ENCODE peak calls at places on chromosomes 1 and 21, in five cellular contexts. C is left ventricle myocardium inferior, U is right atrium auricular region, E is mucosa of descending colon, K is A673. I is an unnamed sample.

GRCh38 chr1:222095606-222096475 is 354.0 kb upstream of the DUSP10 start:
- DNase-seq in K (peak; percentile 52), E (no peak), U (no peak), C (peak; percentile 23), I (peak; percentile 48)

GRCh38 chr1:212238552-212238951 is 46.7 kb upstream of the PPP2R5A start:
- DNase-seq in K (no peak), U (no peak), C (no peak), E (peak; percentile 59), I (no peak)

GRCh38 chr1:46520063-46520911 is 30.7 kb downstream of the DMBX1 start:
- DNase-seq in C (no peak), U (peak; percentile 61), K (peak; percentile 80), E (no peak), I (no peak)

GRCh38 chr1:108712605-108713150 is at the start of gene FNDC7:
- DNase-seq in U (no peak), K (no peak), E (no peak), C (no peak), I (no peak)

GRCh38 chr1:95742591-95743089 is 508.6 kb downstream of the RWDD3 start:
- DNase-seq in K (peak; percentile 10), C (peak; percentile 21), U (no peak), E (no peak), I (no peak)

GRCh38 chr1:85991261-85991660 is 165.3 kb downstream of the COL24A1 start:
- DNase-seq in E (no peak), K (no peak), U (no peak), C (no peak), I (no peak)

GRCh38 chr1:210935905-210936304 is 198.0 kb downstream of the KCNH1 start:
- DNase-seq in C (no peak), K (no peak), U (no peak), E (no peak), I (no peak)

GRCh38 chr1:158039380-158039779 is 45.9 kb downstream of the KIRREL1 start:
- DNase-seq in C (no peak), K (no peak), U (no peak), E (no peak), I (no peak)

GRCh38 chr1:2046225-2046917 is 3.8 kb upstream of the PRKCZ start:
- DNase-seq in U (no peak), C (peak; percentile 59), E (peak; percentile 85), K (no peak), I (peak; percentile 81)

GRCh38 chr21:31727181-31727580 is 4.7 kb downstream of the SCAF4 start:
- DNase-seq in E (no peak), U (no peak), K (no peak), C (no peak), I (no peak)

GRCh38 chr1:174114788-174115448 is 44.4 kb upstream of the RABGAP1L start:
- DNase-seq in K (peak; percentile 64), E (no peak), C (no peak), U (no peak), I (peak; percentile 92)

GRCh38 chr1:222387020-222387816 is 160.7 kb downstream of the HHIPL2 start:
- DNase-seq in E (no peak), U (no peak), K (no peak), C (no peak), I (no peak)

GRCh38 chr1:54376085-54377039 is 29.8 kb downstream of the SSBP3 start:
- DNase-seq in K (no peak), U (no peak), E (no peak), C (no peak), I (peak; percentile 42)

GRCh38 chr1:161440312-161440894 is 64.9 kb upstream of the FCGR2A start:
- DNase-seq in E (peak; percentile 68), K (peak; percentile 80), U (no peak), C (peak; percentile 53), I (peak; percentile 46)

GRCh38 chr1:8342325-8342724 is 24.4 kb downstream of the SLC45A1 start:
- DNase-seq in U (no peak), E (no peak), K (no peak), C (no peak), I (no peak)

GRCh38 chr1:22281521-22282241 is 138.8 kb upstream of the WNT4 start:
- DNase-seq in C (no peak), K (no peak), E (no peak), U (no peak), I (no peak)

GRCh38 chr21:14215971-14216621 is at the start of gene RBM11:
- DNase-seq in C (peak; percentile 57), U (peak; percentile 67), K (peak; percentile 96), E (peak; percentile 77), I (peak; percentile 70)

GRCh38 chr1:47708658-47709301 is 270.9 kb downstream of the FOXD2 start:
- DNase-seq in U (no peak), C (no peak), K (peak; percentile 52), E (no peak), I (no peak)

GRCh38 chr1:83508485-83509151 is 490.3 kb downstream of the TTLL7 start:
- DNase-seq in C (no peak), K (no peak), U (no peak), E (no peak), I (no peak)

GRCh38 chr1:115201598-115201997 is 112.3 kb upstream of the TSPAN2 start:
- DNase-seq in K (no peak), E (no peak), C (no peak), U (no peak), I (no peak)

GRCh38 chr1:164510435-164510834 is 48.5 kb upstream of the PBX1 start:
- DNase-seq in C (no peak), E (no peak), U (no peak), K (peak; percentile 16), I (no peak)

GRCh38 chr1:119367332-119368124 is 1.1 kb upstream of the HAO2 start:
- DNase-seq in K (peak; percentile 54), U (no peak), C (no peak), E (no peak), I (peak; percentile 16)

GRCh38 chr1:169307176-169307575 is 60.4 kb downstream of the NME7 start:
- DNase-seq in C (no peak), U (no peak), E (no peak), K (no peak), I (no peak)

GRCh38 chr1:27634166-27634981 is 611 bp downstream of the FGR start:
- DNase-seq in K (no peak), C (peak; percentile 71), U (no peak), E (peak; percentile 76), I (no peak)

DNA sequence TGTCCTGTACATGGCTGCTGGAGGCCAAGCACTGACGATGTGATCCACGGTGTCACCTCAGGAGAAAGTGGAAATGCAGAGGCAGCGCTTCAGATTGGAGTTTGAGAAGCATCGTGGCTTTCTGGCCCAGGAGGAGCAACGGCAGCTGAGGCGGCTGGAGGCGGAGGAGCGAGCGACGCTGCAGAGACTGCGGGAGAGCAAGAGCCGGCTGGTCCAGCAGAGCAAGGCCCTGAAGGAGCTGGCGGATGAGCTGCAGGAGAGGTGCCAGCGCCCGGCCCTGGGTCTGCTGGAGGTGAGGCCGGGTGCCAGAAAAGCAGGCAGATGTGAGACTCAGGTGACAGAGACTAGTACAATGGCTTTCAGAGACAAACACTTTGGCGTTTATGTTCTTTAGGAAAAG is 7.7 kb downstream of the TRIM58 start:
- DNase-seq in U (no peak), E (no peak), C (no peak), K (no peak), I (no peak)
- H3K9me3 ChIP-seq in U (no peaks in the 10 kb centered on the region), E (peaks cover 3% of the 10 kb centered on the region), C (no peaks in the 10 kb centered on the region), K (peaks cover 14% of the 10 kb centered on the region), I (no peaks in the 10 kb centered on the region)

DNA sequence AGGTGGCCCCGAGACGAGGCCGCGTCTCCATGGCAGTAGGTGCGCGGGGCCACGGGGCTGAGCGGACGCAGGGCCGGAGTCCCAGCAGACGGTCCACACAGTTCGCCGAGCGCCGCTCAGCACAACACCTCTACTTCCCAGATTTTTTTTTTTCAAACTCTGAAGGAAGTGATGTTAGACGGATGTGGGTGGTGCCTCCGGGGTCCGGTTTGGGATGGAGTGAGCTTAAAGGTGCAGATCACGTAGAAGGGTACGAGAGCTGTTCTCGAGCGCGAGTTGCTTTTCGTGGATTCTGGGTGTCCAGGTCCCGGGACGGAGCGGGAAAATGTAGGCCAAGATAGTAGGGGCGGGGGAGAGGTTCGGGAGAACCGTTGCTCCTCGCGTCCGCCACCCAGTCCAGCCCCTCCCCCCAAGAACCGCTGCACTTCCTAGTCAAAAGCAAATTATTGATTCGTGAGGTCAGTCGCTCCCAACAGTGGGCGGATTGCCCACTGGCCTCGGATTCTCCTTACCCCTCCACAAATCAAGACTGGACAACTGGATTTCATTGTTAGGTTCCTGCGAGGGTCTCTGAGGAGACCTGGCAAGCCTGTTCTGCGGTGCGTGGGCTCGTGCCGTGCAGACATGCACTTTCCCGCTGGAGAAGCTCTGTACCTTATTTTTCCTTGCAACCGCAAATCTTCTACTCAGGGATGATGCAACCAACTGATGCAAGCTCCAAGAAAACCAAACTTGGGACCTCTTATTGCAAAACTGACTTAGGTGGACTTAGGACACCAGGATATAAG is at the start of gene TXNDC12:
- DNase-seq in K (peak; percentile 93), E (peak; percentile 92), U (peak; percentile 88), C (peak; percentile 83), I (peak; percentile 95)
- H3K4me1 ChIP-seq in K (peaks cover 30% of the 10 kb centered on the region), E (peaks cover 25% of the 10 kb centered on the region), U (no peaks in the 10 kb centered on the region), C (peaks cover 70% of the 10 kb centered on the region), I (peaks cover 8% of the 10 kb centered on the region)

GRCh38 chr1:237730826-237731350 is 159.8 kb downstream of the ZP4 start:
- DNase-seq in C (no peak), K (no peak), E (no peak), U (no peak), I (no peak)
- H3K9me3 ChIP-seq in C (no peaks in the 10 kb centered on the region), K (no peaks in the 10 kb centered on the region), E (no peaks in the 10 kb centered on the region), U (no peaks in the 10 kb centered on the region), I (no peaks in the 10 kb centered on the region)

GRCh38 chr1:214310777-214311690 is 30.1 kb downstream of the SMYD2 start:
- DNase-seq in E (no peak), U (peak; percentile 42), C (no peak), K (no peak), I (no peak)

GRCh38 chr1:214314178-214314843 is 33.4 kb downstream of the SMYD2 start:
- DNase-seq in K (no peak), C (no peak), E (no peak), U (peak; percentile 9), I (no peak)

GRCh38 chr1:214306270-214306669 is 25.3 kb downstream of the SMYD2 start:
- DNase-seq in E (no peak), C (no peak), U (peak; percentile 5), K (no peak), I (no peak)

GRCh38 chr1:214312530-214313051 is 31.6 kb downstream of the SMYD2 start:
- DNase-seq in U (peak; percentile 47), E (no peak), C (no peak), K (no peak), I (no peak)

DNA sequence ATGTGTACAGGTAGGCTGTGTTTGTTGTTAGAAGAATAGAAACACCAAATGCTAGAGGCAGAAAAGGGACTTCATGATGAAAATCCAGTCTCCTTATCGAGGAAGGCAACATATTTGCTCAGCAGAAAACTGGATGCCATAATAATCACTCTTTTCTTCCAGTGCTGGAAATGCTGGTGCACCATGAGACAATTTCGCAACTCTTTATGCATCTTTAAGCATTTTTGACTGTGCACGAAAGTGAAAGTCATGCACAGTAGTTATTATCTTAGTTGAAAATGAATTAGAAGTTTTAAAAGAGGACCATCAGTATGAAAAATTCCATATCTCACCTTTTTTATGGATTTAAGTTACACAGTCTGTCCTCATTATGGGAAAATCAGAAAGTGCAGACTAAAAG is 29.1 kb downstream of the SMYD2 start:
- DNase-seq in K (no peak), C (no peak), E (no peak), U (peak; percentile 2), I (no peak)
- H3K4me1 ChIP-seq in K (peaks cover 7% of the 10 kb centered on the region), C (peaks cover 83% of the 10 kb centered on the region), E (no peaks in the 10 kb centered on the region), U (no peaks in the 10 kb centered on the region), I (no peaks in the 10 kb centered on the region)